ENCODE peak calls at places on chromosomes 7 and 10, in four cellular contexts. Y is MM.1S, Q is endothelial cell of umbilical vein, N is neural progenitor cell. P is an unnamed sample.

GRCh38 chr10:75657351-75657750 is 225.9 kb downstream of the LRMDA start:
- DNase-seq in Y (no peak), Q (no peak), N (no peak), P (no peak)

GRCh38 chr7:141072548-141073172 is 1.2 kb upstream of the TMEM178B start:
- DNase-seq in Y (peak), Q (no peak), N (peak), P (peak)

GRCh38 chr10:62658516-62658915 is 146.0 kb upstream of the ADO start:
- DNase-seq in Y (no peak), Q (no peak), N (no peak), P (no peak)

GRCh38 chr10:131022981-131023380 is 288.5 kb downstream of the TCERG1L start:
- DNase-seq in Y (no peak), Q (no peak), N (no peak), P (no peak)

GRCh38 chr7:127413962-127414361 is 21.5 kb upstream of the ZNF800 start:
- DNase-seq in Y (peak), Q (no peak), N (no peak), P (no peak)

GRCh38 chr7:41047789-41048191 is 655.1 kb downstream of the INHBA start:
- DNase-seq in Y (no peak), Q (no peak), N (no peak), P (peak)

GRCh38 chr7:158820656-158821055 is 8.7 kb downstream of the ESYT2 start:
- DNase-seq in Y (no peak), Q (no peak), N (no peak), P (peak)

GRCh38 chr7:129422727-129423126 is 11.5 kb upstream of the STRIP2 start:
- DNase-seq in Y (peak), Q (no peak), N (no peak), P (no peak)

GRCh38 chr7:77800158-77800557 is 1.6 kb downstream of the PHTF2 start:
- DNase-seq in Y (no peak), Q (peak), N (no peak), P (peak)

GRCh38 chr10:64115913-64116643 is 594.9 kb downstream of the REEP3 start:
- DNase-seq in Y (peak), Q (peak), N (peak), P (peak)

GRCh38 chr7:16345979-16346958 is 75.1 kb downstream of the CRPPA start:
- DNase-seq in Y (peak), Q (no peak), N (no peak), P (peak)

GRCh38 chr7:68734431-68734830 is 863.8 kb upstream of the AUTS2 start:
- DNase-seq in Y (no peak), Q (no peak), N (no peak), P (no peak)

GRCh38 chr7:145293120-145293792 is 457.4 kb upstream of the TPK1 start:
- DNase-seq in Y (no peak), Q (no peak), N (no peak), P (no peak)

GRCh38 chr10:11261687-11262086 is 244.0 kb downstream of the CELF2 start:
- DNase-seq in Y (peak), Q (no peak), N (no peak), P (no peak)

GRCh38 chr7:3204526-3204925 is 96.5 kb upstream of the SDK1 start:
- DNase-seq in Y (no peak), Q (no peak), N (no peak), P (no peak)

GRCh38 chr10:28914721-28915120 is 237.4 kb downstream of the BAMBI start:
- DNase-seq in Y (no peak), Q (no peak), N (no peak), P (no peak)

GRCh38 chr10:80500572-80501380 is 36.9 kb upstream of the SH2D4B start:
- DNase-seq in Y (no peak), Q (no peak), N (no peak), P (no peak)

GRCh38 chr7:150845471-150845870 is 6.8 kb upstream of the AOC1 start:
- DNase-seq in Y (no peak), Q (no peak), N (peak), P (peak)

GRCh38 chr10:24929056-24929544 is 23.3 kb downstream of the PRTFDC1 start:
- DNase-seq in Y (no peak), Q (no peak), N (peak), P (peak)

GRCh38 chr10:44952779-44953231 is 6.8 kb upstream of the RASSF4 start:
- DNase-seq in Y (no peak), Q (no peak), N (no peak), P (no peak)

GRCh38 chr7:17971392-17971791 is 31.1 kb upstream of the SNX13 start:
- DNase-seq in Y (no peak), Q (peak), N (no peak), P (peak)

GRCh38 chr7:45073031-45073842 is 15.5 kb downstream of the NACAD start:
- DNase-seq in Y (no peak), Q (no peak), N (no peak), P (no peak)

GRCh38 chr10:74450623-74451022 is 299.6 kb downstream of the ADK start:
- DNase-seq in Y (no peak), Q (no peak), N (no peak), P (no peak)

GRCh38 chr7:68006619-68007018 is 1010.0 kb downstream of the TYW1 start:
- DNase-seq in Y (no peak), Q (no peak), N (no peak), P (no peak)

GRCh38 chr7:12635830-12636229 is 51.6 kb upstream of the ARL4A start:
- DNase-seq in Y (peak), Q (no peak), N (no peak), P (peak)

GRCh38 chr7:15780271-15780670 is 93.8 kb upstream of the MEOX2 start:
- DNase-seq in Y (no peak), Q (peak), N (no peak), P (peak)

GRCh38 chr7:111168182-111168581 is 77.3 kb downstream of the LRRN3 start:
- DNase-seq in Y (no peak), Q (no peak), N (no peak), P (peak)

GRCh38 chr7:79593819-79594218 is 140.4 kb upstream of the MAGI2 start:
- DNase-seq in Y (no peak), Q (peak), N (no peak), P (no peak)

GRCh38 chr10:67780759-67781538 is 57.0 kb downstream of the DNAJC12 start:
- DNase-seq in Y (peak), Q (no peak), N (no peak), P (no peak)

GRCh38 chr7:69864283-69864682 is 266.0 kb downstream of the AUTS2 start:
- DNase-seq in Y (no peak), Q (no peak), N (no peak), P (peak)

GRCh38 chr10:62853710-62854109 is 37.5 kb upstream of the EGR2 start:
- DNase-seq in Y (no peak), Q (no peak), N (no peak), P (no peak)

GRCh38 chr7:116988363-116988989 is 35.2 kb downstream of the ST7 start:
- DNase-seq in Y (peak), Q (peak), N (no peak), P (peak)

GRCh38 chr7:79461660-79462059 is 8.2 kb upstream of the MAGI2 start:
- DNase-seq in Y (no peak), Q (peak), N (no peak), P (peak)

GRCh38 chr10:73043766-73044377 is 52.8 kb downstream of the P4HA1 start:
- DNase-seq in Y (no peak), Q (no peak), N (no peak), P (no peak)

GRCh38 chr7:117834983-117835664 is 38.1 kb downstream of the CTTNBP2 start:
- DNase-seq in Y (no peak), Q (no peak), N (peak), P (no peak)

DNA sequence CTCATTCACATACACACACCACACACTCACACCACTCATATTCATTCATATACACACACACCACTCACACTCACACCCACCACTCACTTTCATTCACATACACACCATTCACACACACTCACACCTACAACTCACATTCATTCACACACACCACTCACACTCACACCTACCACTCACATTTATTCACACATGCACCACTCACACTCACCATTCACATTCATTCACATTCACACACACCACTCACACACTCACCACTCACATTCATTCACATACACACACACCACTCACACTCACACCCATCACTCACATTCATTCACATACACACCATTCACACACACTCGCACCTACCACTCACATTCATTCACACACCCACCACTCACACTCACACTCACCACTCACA is 25.4 kb upstream of the C10orf120 start:
- DNase-seq in Y (no peak), Q (no peak), N (no peak), P (no peak)
- TF ChIP-seq EZH2 in Y (no peak), Q (no peak), N (no peak), P (no peak)

DNA sequence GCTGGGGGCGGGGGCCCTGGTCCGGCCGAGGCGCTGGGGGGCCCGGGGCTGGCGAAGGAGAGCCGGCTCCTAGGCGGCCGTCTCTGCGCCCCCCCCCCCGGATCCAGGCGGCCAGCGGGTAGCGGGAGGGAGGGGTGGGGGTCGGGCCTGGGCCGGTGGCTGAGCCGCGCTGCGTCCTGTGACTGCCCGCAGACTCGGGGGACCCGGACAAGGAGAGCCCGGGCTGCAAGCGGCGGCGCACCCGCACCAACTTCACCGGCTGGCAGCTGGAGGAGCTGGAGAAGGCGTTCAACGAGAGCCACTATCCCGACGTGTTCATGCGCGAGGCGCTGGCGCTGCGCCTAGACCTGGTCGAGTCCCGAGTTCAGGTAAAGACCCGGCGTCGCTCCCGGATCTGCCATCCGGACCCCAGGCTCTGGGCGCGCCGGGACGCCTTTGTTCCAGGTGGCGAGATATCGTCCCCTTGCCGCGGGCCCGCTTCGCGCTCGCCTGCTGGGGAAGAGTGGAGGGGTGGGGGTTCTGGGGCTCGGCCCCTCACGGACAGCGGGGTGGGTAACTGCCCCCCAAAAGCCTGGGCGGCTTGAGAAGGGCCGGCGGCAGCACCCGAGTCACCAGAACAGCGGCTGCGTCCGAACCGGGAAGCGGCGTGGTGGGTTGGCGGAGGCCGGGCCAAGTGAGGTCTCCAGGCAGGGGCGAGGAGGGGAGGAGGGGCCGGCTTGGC is 816 bp downstream of the UNCX start:
- DNase-seq in Y (no peak), Q (no peak), N (peak), P (no peak)
- TF ChIP-seq EZH2 in Y (no peak), Q (peak), N (peak), P (no peak)

GRCh38 chr7:20197125-20197524 is 20.1 kb downstream of the MACC1 start:
- DNase-seq in Y (no peak), Q (no peak), N (no peak), P (no peak)

GRCh38 chr7:20193242-20193777 is 23.9 kb downstream of the MACC1 start:
- DNase-seq in Y (peak), Q (peak), N (no peak), P (no peak)

GRCh38 chr7:20193873-20194272 is 23.3 kb downstream of the MACC1 start:
- DNase-seq in Y (no peak), Q (no peak), N (no peak), P (no peak)

GRCh38 chr7:20197837-20198236 is 19.3 kb downstream of the MACC1 start:
- DNase-seq in Y (no peak), Q (no peak), N (no peak), P (no peak)

DNA sequence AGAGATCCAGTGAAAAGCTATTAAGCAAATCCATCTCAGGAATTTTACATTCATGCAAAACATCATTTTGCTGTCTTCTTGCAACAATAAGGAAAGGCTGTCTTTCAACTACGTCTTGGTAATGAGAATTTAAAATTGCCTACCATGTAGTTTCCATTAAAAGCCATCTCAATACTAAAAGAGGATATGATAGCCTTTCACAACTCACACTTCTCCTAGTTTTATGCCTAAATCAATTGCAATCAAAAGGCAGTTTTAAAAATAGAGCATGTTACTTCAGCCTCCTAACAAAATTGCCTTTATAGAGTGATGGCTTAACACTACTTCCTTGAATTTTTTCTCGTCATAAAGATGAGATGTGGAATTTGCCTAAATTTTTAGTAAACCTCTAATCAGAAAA is 22.6 kb downstream of the MACC1 start:
- DNase-seq in Y (no peak), Q (no peak), N (no peak), P (no peak)
- TF ChIP-seq EZH2 in Y (no peak), Q (no peak), N (no peak), P (no peak)

GRCh38 chr7:27249724-27250636 is 7.4 kb downstream of the EVX1 start:
- DNase-seq in Y (no peak), Q (no peak), N (peak), P (no peak)

GRCh38 chr7:27248427-27248806 is 5.8 kb downstream of the EVX1 start:
- DNase-seq in Y (no peak), Q (no peak), N (no peak), P (no peak)

GRCh38 chr7:27247452-27248426 is 5.1 kb downstream of the EVX1 start:
- DNase-seq in Y (no peak), Q (no peak), N (no peak), P (no peak)

GRCh38 chr7:27251136-27251512 is 8.5 kb downstream of the EVX1 start:
- DNase-seq in Y (no peak), Q (peak), N (peak), P (no peak)

DNA sequence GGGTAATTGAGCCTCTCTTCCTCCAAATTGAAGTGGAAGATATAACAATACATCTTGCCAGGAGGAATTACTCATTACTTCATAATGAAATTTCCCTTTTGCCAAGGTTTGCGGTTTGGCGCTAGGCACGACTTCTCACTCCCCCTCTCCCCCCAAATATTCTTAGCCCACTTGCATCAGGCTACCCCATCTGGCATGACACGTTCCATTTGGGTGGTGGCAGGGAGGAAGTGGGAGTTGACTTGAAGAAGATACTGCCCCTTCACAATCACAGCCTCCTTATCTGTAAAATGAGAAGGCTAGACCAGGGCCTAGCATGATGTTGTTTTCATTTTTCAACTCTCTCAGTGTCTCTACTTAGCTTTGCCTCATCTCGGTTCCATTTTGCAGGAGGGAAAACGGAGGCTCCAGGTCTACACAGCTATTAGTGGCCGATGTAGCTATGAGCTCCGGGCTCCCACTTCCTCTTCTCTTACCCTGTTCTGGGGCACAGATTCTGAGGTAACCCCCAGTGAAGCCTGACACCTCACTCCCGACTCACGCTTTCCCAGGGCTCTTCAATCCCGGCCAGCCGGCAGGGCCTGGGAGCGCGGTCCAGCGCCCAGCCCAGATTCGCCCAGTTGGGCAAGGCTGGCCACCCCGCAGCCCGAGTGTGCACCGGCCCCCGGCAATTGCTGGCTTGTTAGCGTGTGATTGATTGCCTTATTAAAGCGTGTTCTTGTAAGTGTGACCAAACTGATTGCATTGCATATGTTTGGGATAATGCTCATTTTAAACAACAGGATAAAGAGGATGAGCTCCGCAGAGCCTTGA is 6.5 kb downstream of the EVX1 start:
- DNase-seq in Y (no peak), Q (no peak), N (peak), P (peak)
- TF ChIP-seq EZH2 in Y (no peak), Q (peak), N (peak), P (no peak)

GRCh38 chr7:28957064-28957821 is 887 bp downstream of the TRIL start:
- DNase-seq in Y (no peak), Q (peak), N (peak), P (peak)

GRCh38 chr7:28956608-28957063 is 1.5 kb downstream of the TRIL start:
- DNase-seq in Y (no peak), Q (peak), N (peak), P (peak)

GRCh38 chr7:28958235-28958945 is at the start of gene TRIL:
- DNase-seq in Y (no peak), Q (peak), N (peak), P (peak)

GRCh38 chr7:28958946-28959417 is 852 bp upstream of the TRIL start:
- DNase-seq in Y (no peak), Q (no peak), N (no peak), P (no peak)

GRCh38 chr7:28957822-28958234 is 302 bp downstream of the TRIL start:
- DNase-seq in Y (no peak), Q (peak), N (peak), P (peak)
- TF ChIP-seq EZH2 in Y (no peak), Q (peak), N (peak), P (no peak)

GRCh38 chr10:23194966-23195845 is 3.1 kb downstream of the PTF1A start:
- DNase-seq in Y (no peak), Q (no peak), N (peak), P (no peak)
- TF ChIP-seq EZH2 in Y (no peak), Q (peak), N (peak), P (peak)

P was measured in GM23248.